ENCODE peak calls at places on chromosome 7, in eight cellular contexts. E is gastrocnemius medialis, D is IMR-90, Q is fibroblast of lung, Y is EH, C is Calu3, S is LNCaP clone FGC, T is amniotic stem cell. W is an unnamed sample.

GRCh38 chr7:143910473-143911248 is 8.7 kb upstream of the TCAF1 start:
- DNase-seq in E (no peak), T (no peak), Q (no peak), C (no peak), S (no peak), D (peak; percentile 34), Y (peak; percentile 25), W (no peak)

GRCh38 chr7:135299245-135299644 is 65.6 kb downstream of the STRA8 start:
- DNase-seq in E (no peak), Q (no peak), D (no peak), Y (no peak), C (no peak), S (no peak), T (no peak), W (no peak)

GRCh38 chr7:101315336-101315735 is 6.3 kb downstream of the IFT22 start:
- DNase-seq in Q (peak; percentile 27), C (peak; percentile 50), E (no peak), T (peak; percentile 8), Y (peak; percentile 52), S (no peak), D (peak; percentile 49), W (no peak)

GRCh38 chr7:76302299-76303056 is at the start of gene HSPB1:
- DNase-seq in Q (peak; percentile 89), C (peak; percentile 50), T (no peak), D (peak; percentile 84), S (peak; percentile 98), Y (peak; percentile 97), E (peak; percentile 95), W (peak; percentile 91)

GRCh38 chr7:108589874-108590273 is 20.2 kb downstream of the DNAJB9 start:
- DNase-seq in Q (peak; percentile 26), T (no peak), Y (no peak), D (no peak), S (no peak), C (no peak), E (no peak), W (no peak)

GRCh38 chr7:65972976-65973375 is 9.0 kb downstream of the GUSB start:
- DNase-seq in T (no peak), C (no peak), Y (no peak), E (no peak), Q (no peak), S (no peak), D (no peak), W (no peak)

GRCh38 chr7:157378390-157378789 is 41.6 kb downstream of the DNAJB6 start:
- DNase-seq in D (no peak), T (no peak), E (no peak), Y (no peak), C (no peak), S (no peak), Q (no peak), W (no peak)

GRCh38 chr7:593324-594115 is 73.9 kb upstream of the PDGFA start:
- DNase-seq in E (no peak), Y (no peak), C (no peak), Q (no peak), D (no peak), S (no peak), T (no peak), W (peak; percentile 4)

GRCh38 chr7:47890606-47891005 is 57.7 kb downstream of the PKD1L1 start:
- DNase-seq in Q (no peak), Y (no peak), C (no peak), E (no peak), D (no peak), S (no peak), T (no peak), W (no peak)